ENCODE peak calls at places on chromosomes 2 and 18, in five cellular contexts. One of them, this sample, is unnamed.

GRCh38 chr2:237408280-237408679 is 5.7 kb downstream of the COL6A3 start:
- DNase-seq in astrocyte of the spinal cord: peak; percentile 47
- DNase-seq in heart left ventricle: peak; percentile 57
- DNase-seq in fibroblast of mammary gland: peak; percentile 79
- DNase-seq in neural progenitor cell: no peak
- DNase-seq in this sample: no peak

GRCh38 chr2:166041613-166042012 is 86.2 kb downstream of the SCN1A start:
- DNase-seq in heart left ventricle: no peak
- DNase-seq in neural progenitor cell: peak; percentile 17
- DNase-seq in astrocyte of the spinal cord: no peak
- DNase-seq in fibroblast of mammary gland: no peak
- DNase-seq in this sample: no peak

GRCh38 chr2:46098606-46099005 is 198.6 kb upstream of the EPAS1 start:
- DNase-seq in heart left ventricle: no peak
- DNase-seq in neural progenitor cell: no peak
- DNase-seq in astrocyte of the spinal cord: peak; percentile 87
- DNase-seq in fibroblast of mammary gland: peak; percentile 84
- DNase-seq in this sample: peak; percentile 84

GRCh38 chr2:159129807-159130206 is 156.7 kb downstream of the WDSUB1 start:
- DNase-seq in heart left ventricle: peak; percentile 49
- DNase-seq in neural progenitor cell: no peak
- DNase-seq in astrocyte of the spinal cord: no peak
- DNase-seq in fibroblast of mammary gland: no peak
- DNase-seq in this sample: no peak

GRCh38 chr2:168338292-168338691 is 90.9 kb upstream of the STK39 start:
- DNase-seq in fibroblast of mammary gland: no peak
- DNase-seq in astrocyte of the spinal cord: no peak
- DNase-seq in heart left ventricle: no peak
- DNase-seq in neural progenitor cell: no peak
- DNase-seq in this sample: no peak

GRCh38 chr2:216803803-216804202 is 56.1 kb downstream of the TNP1 start:
- DNase-seq in fibroblast of mammary gland: no peak
- DNase-seq in heart left ventricle: peak; percentile 85
- DNase-seq in astrocyte of the spinal cord: no peak
- DNase-seq in neural progenitor cell: no peak
- DNase-seq in this sample: no peak

GRCh38 chr2:216695401-216695821 is at the start of gene IGFBP5:
- DNase-seq in fibroblast of mammary gland: peak; percentile 73
- DNase-seq in neural progenitor cell: peak; percentile 94
- DNase-seq in heart left ventricle: peak; percentile 89
- DNase-seq in astrocyte of the spinal cord: peak; percentile 89
- DNase-seq in this sample: peak; percentile 54

GRCh38 chr18:31197676-31198075 is 35.0 kb upstream of the DSC1 start:
- DNase-seq in neural progenitor cell: no peak
- DNase-seq in heart left ventricle: no peak
- DNase-seq in astrocyte of the spinal cord: no peak
- DNase-seq in fibroblast of mammary gland: no peak
- DNase-seq in this sample: peak; percentile 98

DNA sequence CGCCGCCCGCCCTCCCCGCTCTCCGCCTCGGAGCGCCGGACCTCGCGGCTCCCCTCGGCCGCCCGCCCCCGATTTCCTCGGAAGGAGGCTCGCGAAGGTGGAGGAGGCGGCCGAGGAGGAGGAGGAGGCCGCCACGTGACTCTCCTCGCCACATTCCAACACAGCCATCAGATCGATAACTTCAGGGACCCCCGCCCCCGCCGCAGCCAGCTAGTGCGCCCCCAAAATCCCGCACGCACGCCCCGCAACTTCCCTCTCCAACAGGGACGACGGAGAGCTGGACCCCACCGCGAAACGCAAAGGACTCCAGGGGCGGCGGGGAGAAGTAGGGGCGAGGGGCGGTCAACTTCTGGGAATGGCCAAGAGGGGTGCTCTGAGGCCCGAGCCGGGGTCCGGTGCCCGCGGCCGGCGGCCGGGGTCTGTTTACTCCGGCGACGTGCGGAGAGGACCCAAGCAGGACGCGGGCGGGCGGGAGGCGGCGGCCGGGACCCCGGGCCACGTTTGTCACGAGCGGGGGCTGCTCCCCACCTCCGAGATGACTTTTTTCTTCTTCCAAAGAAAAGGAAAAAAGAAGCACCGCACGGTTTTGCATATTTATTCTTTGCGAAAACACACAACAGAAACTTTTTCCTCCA is 1.9 kb downstream of the ZNF521 start:
- DNase-seq in heart left ventricle: no peak
- DNase-seq in neural progenitor cell: peak; percentile 74
- DNase-seq in astrocyte of the spinal cord: peak; percentile 22
- DNase-seq in fibroblast of mammary gland: no peak
- DNase-seq in this sample: no peak
- H3K4me3 ChIP-seq in heart left ventricle: peak overlapping the region; percentile 52
- H3K4me3 ChIP-seq in neural progenitor cell: peak overlapping the region; percentile 100
- H3K4me3 ChIP-seq in astrocyte of the spinal cord: peak overlapping the region; percentile 83
- H3K4me3 ChIP-seq in fibroblast of mammary gland: peak overlapping the region; percentile 71
- H3K4me3 ChIP-seq in this sample: no peak overlapping the region

DNA sequence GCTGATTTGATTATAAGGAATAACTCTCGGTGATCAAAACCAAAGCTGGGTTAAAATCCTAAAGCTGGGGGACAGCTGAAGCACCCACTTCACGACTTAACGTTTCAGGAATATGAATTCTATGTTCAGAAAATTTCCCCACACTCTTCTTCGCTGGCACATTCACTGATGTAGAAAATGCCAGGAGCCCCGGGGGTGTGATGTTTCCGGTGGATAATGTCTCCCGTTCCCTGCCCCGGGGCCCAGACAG is 191.4 kb upstream of the TCF4 start:
- DNase-seq in fibroblast of mammary gland: no peak
- DNase-seq in astrocyte of the spinal cord: no peak
- DNase-seq in heart left ventricle: peak; percentile 36
- DNase-seq in neural progenitor cell: no peak
- DNase-seq in this sample: peak; percentile 50
- H3K4me3 ChIP-seq in fibroblast of mammary gland: peak overlapping the region; percentile 56
- H3K4me3 ChIP-seq in astrocyte of the spinal cord: peak overlapping the region; percentile 56
- H3K4me3 ChIP-seq in heart left ventricle: peak overlapping the region; percentile 68
- H3K4me3 ChIP-seq in neural progenitor cell: peak overlapping the region; percentile 49
- H3K4me3 ChIP-seq in this sample: peak overlapping the region; percentile 63

DNA sequence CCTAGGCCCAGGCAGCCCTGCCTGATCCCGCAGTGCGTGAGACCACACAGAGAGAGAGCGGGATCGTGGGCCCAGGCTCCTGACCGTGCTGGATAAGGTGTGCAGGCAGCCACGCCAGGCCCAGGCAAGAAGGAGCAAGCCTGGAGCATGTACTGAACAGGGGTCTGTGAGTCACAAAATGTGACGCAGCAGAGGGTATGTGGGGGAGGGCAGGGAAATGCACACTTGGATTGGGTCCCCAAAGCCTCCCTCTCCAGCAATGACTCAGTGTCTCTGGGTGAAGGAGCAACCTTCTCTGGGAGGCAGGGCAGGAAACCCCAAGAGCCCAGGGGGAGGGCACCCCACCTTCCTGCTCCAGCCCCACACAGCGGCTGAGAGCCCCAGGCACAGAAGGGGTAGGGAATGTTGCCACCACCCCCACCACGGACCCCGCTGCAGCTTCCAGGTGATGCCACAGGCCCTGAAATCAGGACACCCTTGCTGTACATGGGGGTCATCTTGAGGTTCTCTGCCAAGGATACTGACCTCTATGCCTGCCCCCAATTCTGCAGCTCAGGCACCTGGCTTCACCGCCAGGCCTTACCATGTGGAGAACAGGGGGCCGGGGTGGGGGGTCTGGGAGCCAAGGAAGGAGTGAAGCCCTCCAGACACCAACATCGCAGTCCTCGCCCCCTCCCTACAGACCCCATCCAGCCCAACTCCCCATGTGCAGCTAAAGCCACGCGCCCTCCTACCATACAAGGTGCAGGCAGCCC is 1.3 kb upstream of the GPC1 start:
- DNase-seq in fibroblast of mammary gland: peak; percentile 99
- DNase-seq in astrocyte of the spinal cord: peak; percentile 92
- DNase-seq in neural progenitor cell: no peak
- DNase-seq in heart left ventricle: peak; percentile 69
- DNase-seq in this sample: peak; percentile 99
- H3K4me3 ChIP-seq in fibroblast of mammary gland: peak overlapping the region; percentile 63
- H3K4me3 ChIP-seq in astrocyte of the spinal cord: peak overlapping the region; percentile 46
- H3K4me3 ChIP-seq in neural progenitor cell: peak overlapping the region; percentile 97
- H3K4me3 ChIP-seq in heart left ventricle: no peak overlapping the region
- H3K4me3 ChIP-seq in this sample: peak overlapping the region; percentile 80

GRCh38 chr2:109173311-109174171 is 44.5 kb downstream of the SH3RF3 start:
- DNase-seq in heart left ventricle: peak; percentile 78
- DNase-seq in fibroblast of mammary gland: peak; percentile 79
- DNase-seq in astrocyte of the spinal cord: peak; percentile 94
- DNase-seq in neural progenitor cell: peak; percentile 75
- DNase-seq in this sample: no peak
- H3K4me3 ChIP-seq in heart left ventricle: no peak overlapping the region
- H3K4me3 ChIP-seq in fibroblast of mammary gland: no peak overlapping the region
- H3K4me3 ChIP-seq in astrocyte of the spinal cord: no peak overlapping the region
- H3K4me3 ChIP-seq in neural progenitor cell: no peak overlapping the region
- H3K4me3 ChIP-seq in this sample: no peak overlapping the region

GRCh38 chr18:47930844-47931706 is 616 bp upstream of the SMAD2 start:
- DNase-seq in fibroblast of mammary gland: peak; percentile 94
- DNase-seq in heart left ventricle: peak; percentile 99
- DNase-seq in neural progenitor cell: peak; percentile 99
- DNase-seq in astrocyte of the spinal cord: peak; percentile 98
- DNase-seq in this sample: peak; percentile 98

GRCh38 chr18:47931707-47932103 is 1.2 kb upstream of the SMAD2 start:
- DNase-seq in heart left ventricle: peak; percentile 48
- DNase-seq in neural progenitor cell: peak; percentile 78
- DNase-seq in astrocyte of the spinal cord: peak; percentile 28
- DNase-seq in fibroblast of mammary gland: peak; percentile 10
- DNase-seq in this sample: peak; percentile 46

GRCh38 chr18:47930086-47930843 is at the start of gene SMAD2:
- DNase-seq in heart left ventricle: peak; percentile 86
- DNase-seq in astrocyte of the spinal cord: peak; percentile 71
- DNase-seq in neural progenitor cell: peak; percentile 93
- DNase-seq in fibroblast of mammary gland: peak; percentile 68
- DNase-seq in this sample: peak; percentile 84

GRCh38 chr18:47928466-47928865 is 2.0 kb downstream of the SMAD2 start:
- DNase-seq in astrocyte of the spinal cord: peak; percentile 16
- DNase-seq in heart left ventricle: no peak
- DNase-seq in neural progenitor cell: no peak
- DNase-seq in fibroblast of mammary gland: peak; percentile 7
- DNase-seq in this sample: peak; percentile 53

DNA sequence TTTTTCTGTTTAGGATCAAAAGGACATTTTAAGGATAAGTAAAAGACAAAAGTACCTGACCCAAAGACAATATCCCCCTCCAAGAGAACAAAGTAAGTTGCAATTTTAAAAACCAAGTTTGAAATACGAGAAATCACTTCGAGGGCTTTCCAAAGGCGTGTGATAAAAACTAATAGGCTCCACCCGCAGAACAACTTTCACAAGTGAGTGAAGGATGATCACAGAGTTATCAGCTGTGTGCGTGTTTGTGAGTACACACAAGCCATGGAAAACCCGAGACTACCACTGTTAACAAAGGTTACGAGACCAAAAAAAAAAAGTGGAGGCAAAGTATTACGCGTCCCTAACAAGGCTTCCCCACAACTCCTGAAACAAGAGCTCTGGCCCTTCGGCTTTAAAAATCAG is 776 bp downstream of the SMAD2 start:
- DNase-seq in heart left ventricle: no peak
- DNase-seq in fibroblast of mammary gland: peak; percentile 60
- DNase-seq in astrocyte of the spinal cord: no peak
- DNase-seq in neural progenitor cell: no peak
- DNase-seq in this sample: peak; percentile 60
- H3K4me3 ChIP-seq in heart left ventricle: peak overlapping the region; percentile 95
- H3K4me3 ChIP-seq in fibroblast of mammary gland: peak overlapping the region; percentile 59
- H3K4me3 ChIP-seq in astrocyte of the spinal cord: peak overlapping the region; percentile 83
- H3K4me3 ChIP-seq in neural progenitor cell: peak overlapping the region; percentile 99
- H3K4me3 ChIP-seq in this sample: peak overlapping the region; percentile 82

GRCh38 chr2:27264253-27264752 is 1.5 kb upstream of the SLC30A3 start:
- DNase-seq in astrocyte of the spinal cord: no peak
- DNase-seq in heart left ventricle: no peak
- DNase-seq in neural progenitor cell: peak; percentile 58
- DNase-seq in fibroblast of mammary gland: no peak
- DNase-seq in this sample: no peak
- H3K4me3 ChIP-seq in astrocyte of the spinal cord: no peak overlapping the region
- H3K4me3 ChIP-seq in heart left ventricle: peak overlapping the region; percentile 10
- H3K4me3 ChIP-seq in neural progenitor cell: peak overlapping the region; percentile 58
- H3K4me3 ChIP-seq in fibroblast of mammary gland: no peak overlapping the region
- H3K4me3 ChIP-seq in this sample: no peak overlapping the region

GRCh38 chr18:77107218-77107815 is 25.3 kb downstream of the MBP start:
- DNase-seq in fibroblast of mammary gland: peak; percentile 32
- DNase-seq in heart left ventricle: no peak
- DNase-seq in astrocyte of the spinal cord: no peak
- DNase-seq in neural progenitor cell: no peak
- DNase-seq in this sample: no peak

GRCh38 chr18:77103991-77104521 is 28.5 kb downstream of the MBP start:
- DNase-seq in astrocyte of the spinal cord: no peak
- DNase-seq in heart left ventricle: no peak
- DNase-seq in neural progenitor cell: no peak
- DNase-seq in fibroblast of mammary gland: peak; percentile 55
- DNase-seq in this sample: no peak

GRCh38 chr18:77106331-77106730 is 26.3 kb downstream of the MBP start:
- DNase-seq in heart left ventricle: no peak
- DNase-seq in fibroblast of mammary gland: no peak
- DNase-seq in astrocyte of the spinal cord: no peak
- DNase-seq in neural progenitor cell: no peak
- DNase-seq in this sample: no peak

GRCh38 chr18:77105021-77105420 is 27.6 kb downstream of the MBP start:
- DNase-seq in astrocyte of the spinal cord: peak; percentile 54
- DNase-seq in fibroblast of mammary gland: peak; percentile 62
- DNase-seq in heart left ventricle: no peak
- DNase-seq in neural progenitor cell: no peak
- DNase-seq in this sample: no peak

DNA sequence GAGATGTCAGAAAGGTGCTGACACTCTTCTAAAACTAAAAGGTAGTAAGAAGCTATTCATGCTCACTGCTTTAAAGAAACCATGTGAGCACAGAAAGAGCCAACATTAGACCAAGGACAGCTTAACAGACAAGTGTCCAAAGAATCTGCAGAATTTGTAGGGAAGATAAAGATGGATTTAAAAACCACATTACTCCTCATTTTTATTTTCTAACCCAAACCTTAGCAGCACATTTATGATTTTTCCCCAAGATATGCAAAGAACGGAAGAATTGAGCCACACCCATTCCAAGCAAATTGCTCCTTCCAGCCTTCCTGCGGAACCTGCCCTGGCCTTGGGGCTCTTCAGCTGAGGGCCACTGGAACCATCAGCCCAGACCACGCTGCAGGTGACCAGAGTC is 26.9 kb downstream of the MBP start:
- DNase-seq in fibroblast of mammary gland: no peak
- DNase-seq in neural progenitor cell: no peak
- DNase-seq in astrocyte of the spinal cord: no peak
- DNase-seq in heart left ventricle: no peak
- DNase-seq in this sample: no peak
- H3K4me3 ChIP-seq in fibroblast of mammary gland: no peak overlapping the region
- H3K4me3 ChIP-seq in neural progenitor cell: no peak overlapping the region
- H3K4me3 ChIP-seq in astrocyte of the spinal cord: no peak overlapping the region
- H3K4me3 ChIP-seq in heart left ventricle: no peak overlapping the region
- H3K4me3 ChIP-seq in this sample: no peak overlapping the region

GRCh38 chr2:84846732-84847131 is 34.2 kb downstream of the TRABD2A start:
- DNase-seq in neural progenitor cell: no peak
- DNase-seq in fibroblast of mammary gland: no peak
- DNase-seq in heart left ventricle: no peak
- DNase-seq in astrocyte of the spinal cord: peak; percentile 41
- DNase-seq in this sample: peak; percentile 12

GRCh38 chr2:84847326-84848050 is 33.4 kb downstream of the TRABD2A start:
- DNase-seq in astrocyte of the spinal cord: no peak
- DNase-seq in neural progenitor cell: no peak
- DNase-seq in fibroblast of mammary gland: peak; percentile 42
- DNase-seq in heart left ventricle: no peak
- DNase-seq in this sample: no peak

GRCh38 chr2:84849271-84849952 is 31.5 kb downstream of the TRABD2A start:
- DNase-seq in fibroblast of mammary gland: no peak
- DNase-seq in astrocyte of the spinal cord: no peak
- DNase-seq in neural progenitor cell: no peak
- DNase-seq in heart left ventricle: no peak
- DNase-seq in this sample: peak; percentile 56

GRCh38 chr2:84844141-84844540 is 36.7 kb downstream of the TRABD2A start:
- DNase-seq in neural progenitor cell: no peak
- DNase-seq in heart left ventricle: no peak
- DNase-seq in astrocyte of the spinal cord: no peak
- DNase-seq in fibroblast of mammary gland: no peak
- DNase-seq in this sample: no peak

GRCh38 chr2:84846041-84846663 is 34.7 kb downstream of the TRABD2A start:
- DNase-seq in heart left ventricle: no peak
- DNase-seq in astrocyte of the spinal cord: peak; percentile 59
- DNase-seq in neural progenitor cell: no peak
- DNase-seq in fibroblast of mammary gland: no peak
- DNase-seq in this sample: no peak
- H3K4me3 ChIP-seq in heart left ventricle: no peak overlapping the region
- H3K4me3 ChIP-seq in astrocyte of the spinal cord: no peak overlapping the region
- H3K4me3 ChIP-seq in neural progenitor cell: no peak overlapping the region
- H3K4me3 ChIP-seq in fibroblast of mammary gland: no peak overlapping the region
- H3K4me3 ChIP-seq in this sample: no peak overlapping the region